ENCODE peak calls at places on chromosome 17, in five cellular contexts. Y, Q, C, H and R are unnamed samples.

GRCh38 chr17:3794890-3795757 is 5.9 kb downstream of the ITGAE start:
- DNase-seq in C (no peak), Y (no peak), H (no peak), Q (no peak), R (peak; percentile 65)

GRCh38 chr17:72362466-72363335 is 241.9 kb downstream of the SOX9 start:
- DNase-seq in Y (no peak), C (no peak), Q (no peak), H (no peak), R (no peak)

GRCh38 chr17:55672585-55673501 is 49.8 kb downstream of the TMEM100 start:
- DNase-seq in Y (no peak), C (no peak), H (no peak), Q (no peak), R (no peak)

GRCh38 chr17:33922971-33923370 is 332.1 kb upstream of the CCL2 start:
- DNase-seq in H (no peak), Y (no peak), C (no peak), Q (no peak), R (no peak)

GRCh38 chr17:77707546-77707945 is 251.0 kb upstream of the TNRC6C start:
- DNase-seq in C (no peak), H (no peak), Q (no peak), Y (no peak), R (peak; percentile 18)

GRCh38 chr17:48484850-48485249 is 46.0 kb downstream of the HOXB1 start:
- DNase-seq in H (no peak), C (no peak), Q (no peak), Y (no peak), R (no peak)

GRCh38 chr17:45307290-45308015 is 9.4 kb downstream of the MAP3K14 start:
- DNase-seq in H (no peak), Q (no peak), Y (no peak), C (no peak), R (no peak)

GRCh38 chr17:73058022-73058421 is 34.5 kb downstream of the SLC39A11 start:
- DNase-seq in H (no peak), Q (no peak), Y (no peak), C (no peak), R (no peak)

GRCh38 chr17:27268394-27269085 is 25.4 kb upstream of the WSB1 start:
- DNase-seq in Y (no peak), C (no peak), H (no peak), Q (no peak), R (no peak)

GRCh38 chr17:8413321-8413720 is 15.7 kb upstream of the RNF222 start:
- DNase-seq in H (no peak), Y (no peak), Q (no peak), C (no peak), R (no peak)

GRCh38 chr17:19753661-19754463 is 5.8 kb upstream of the ALDH3A1 start:
- DNase-seq in C (no peak), H (peak; percentile 82), Q (no peak), Y (no peak), R (no peak)

GRCh38 chr17:75031972-75032895 is 14.5 kb downstream of the ATP5PD start:
- DNase-seq in H (peak; percentile 51), C (peak; percentile 20), Y (peak; percentile 71), Q (peak; percentile 80), R (peak; percentile 73)

GRCh38 chr17:34788696-34789095 is 172.6 kb downstream of the CCT6B start:
- DNase-seq in C (no peak), Y (no peak), Q (no peak), H (no peak), R (no peak)

DNA sequence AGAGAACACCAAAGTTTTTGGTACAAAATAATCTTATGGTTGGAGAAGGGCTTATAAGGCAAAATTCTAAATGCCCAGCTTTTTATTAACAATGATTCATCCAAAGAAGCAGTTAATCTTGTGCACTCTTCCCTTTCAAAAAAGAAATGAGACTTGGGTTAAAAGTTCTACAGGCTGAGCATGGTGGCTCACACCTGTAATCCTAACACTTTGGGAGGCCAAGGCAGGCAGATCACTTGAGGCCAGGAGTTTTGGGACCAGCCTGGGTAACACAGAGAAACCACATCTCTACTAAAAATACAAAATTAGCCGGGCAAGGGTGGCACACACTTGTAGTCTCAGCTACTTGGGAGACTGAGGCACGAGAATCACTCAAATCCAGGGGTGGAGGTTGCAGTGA is 4.5 kb downstream of the SRSF1 start:
- DNase-seq in Q (no peak), Y (no peak), C (no peak), H (no peak), R (no peak)
- TF ChIP-seq CTCF in Q (no peak), Y (no peak), C (no peak), H (no peak), R (no peak)

DNA sequence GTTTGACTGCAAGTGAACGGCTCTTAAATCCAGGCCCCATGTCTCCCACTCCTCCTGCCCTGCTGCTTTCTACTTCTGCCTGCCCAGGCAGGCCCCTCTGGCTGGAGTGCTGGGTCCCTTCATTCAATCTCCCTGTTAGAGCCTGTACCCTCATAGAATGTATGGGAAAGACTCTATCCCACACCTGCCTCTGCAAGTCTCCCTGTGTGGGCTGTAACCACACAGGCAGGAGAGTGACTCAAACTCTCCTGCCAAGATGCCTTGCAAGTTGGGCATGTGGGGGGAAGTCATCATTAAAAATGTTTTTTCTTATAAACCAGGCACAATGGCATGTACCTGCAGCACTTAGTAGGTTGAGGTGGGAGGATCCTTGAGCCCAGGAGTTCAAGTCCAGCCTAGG is 77.5 kb downstream of the PLXDC1 start:
- DNase-seq in H (no peak), C (no peak), Y (no peak), Q (no peak), R (no peak)
- H3K4me3 ChIP-seq in H (no peak overlapping the region), C (no peak overlapping the region), Y (no peak overlapping the region), Q (no peak overlapping the region), R (no peak overlapping the region)

DNA sequence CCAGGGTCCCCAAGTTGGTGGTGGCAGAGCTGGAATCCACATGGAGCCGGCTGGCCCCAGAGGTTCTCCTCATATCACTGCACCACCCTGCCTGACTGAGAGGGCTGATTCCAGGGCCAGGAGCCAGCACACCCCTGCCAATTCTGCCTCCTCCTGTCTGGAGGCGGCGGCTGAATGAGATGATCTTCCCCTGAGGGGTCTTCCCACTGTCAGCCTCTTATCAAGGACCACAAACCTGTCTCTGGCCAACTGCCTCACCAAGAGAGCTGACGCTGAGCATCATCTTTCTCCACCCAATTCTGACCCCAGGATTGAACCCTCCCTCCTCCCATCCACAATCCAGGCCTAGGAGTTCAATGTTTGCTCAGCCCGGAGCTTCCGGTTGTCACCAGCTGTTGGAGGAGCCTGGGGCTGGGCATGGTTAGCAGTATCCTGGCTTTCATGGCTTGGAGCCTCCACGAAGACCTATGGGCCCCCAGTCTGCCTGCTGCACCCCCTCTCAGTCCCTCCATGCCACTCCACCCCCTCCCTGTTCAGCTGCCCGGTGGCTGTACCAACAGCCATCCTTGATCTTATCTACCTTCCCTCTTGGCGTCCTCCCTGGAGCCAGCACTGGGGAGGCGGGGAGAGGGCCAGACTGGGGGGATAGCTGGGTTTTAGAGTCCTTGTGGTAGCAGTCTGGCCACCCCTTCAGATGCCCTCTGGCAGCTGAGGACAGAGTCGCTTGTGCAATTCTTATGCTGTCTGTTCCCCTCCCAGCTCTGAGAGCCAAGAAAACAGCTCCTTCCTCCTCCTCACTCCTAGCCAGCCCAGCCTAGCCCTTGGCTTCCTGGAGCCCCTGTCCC is 25.6 kb downstream of the ABCC3 start:
- DNase-seq in H (peak; percentile 49), C (no peak), Q (no peak), Y (no peak), R (peak; percentile 72)
- H3K27ac ChIP-seq in H (peak overlapping the region; percentile 91), C (peak overlapping the region; percentile 73), Q (no peak overlapping the region), Y (peak overlapping the region; percentile 50), R (no peak overlapping the region)

DNA sequence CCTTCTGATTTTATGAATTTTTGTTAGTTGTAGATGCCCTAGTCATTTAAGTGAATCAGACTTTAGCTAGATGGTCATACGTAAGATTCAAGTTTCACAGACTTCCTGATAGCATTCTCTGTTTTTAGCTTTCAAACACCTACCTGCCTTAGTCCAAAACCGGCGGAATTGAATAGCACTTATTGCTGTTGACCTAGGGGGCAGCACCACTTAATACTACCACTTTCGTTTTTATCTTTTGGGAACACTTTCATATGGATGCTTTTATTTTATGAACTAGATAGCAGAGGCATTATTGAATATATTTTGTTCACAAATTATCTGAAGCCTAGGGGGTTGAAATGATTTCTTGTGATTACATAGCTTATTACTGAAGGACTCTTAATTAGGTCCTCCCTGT is 31.5 kb downstream of the TADA2A start:
- DNase-seq in Q (no peak), C (no peak), Y (no peak), H (no peak), R (no peak)
- TF ChIP-seq CTCF in Q (no peak), C (no peak), Y (no peak), H (no peak), R (peak; percentile 72)

GRCh38 chr17:81520021-81520894 is 7.7 kb upstream of the ACTG1 start:
- DNase-seq in H (no peak), C (no peak), Y (no peak), Q (no peak), R (no peak)
- H3K4me3 ChIP-seq in H (no peak overlapping the region), C (peak overlapping the region; percentile 47), Y (peak overlapping the region; percentile 99), Q (no peak overlapping the region), R (peak overlapping the region; percentile 71)

DNA sequence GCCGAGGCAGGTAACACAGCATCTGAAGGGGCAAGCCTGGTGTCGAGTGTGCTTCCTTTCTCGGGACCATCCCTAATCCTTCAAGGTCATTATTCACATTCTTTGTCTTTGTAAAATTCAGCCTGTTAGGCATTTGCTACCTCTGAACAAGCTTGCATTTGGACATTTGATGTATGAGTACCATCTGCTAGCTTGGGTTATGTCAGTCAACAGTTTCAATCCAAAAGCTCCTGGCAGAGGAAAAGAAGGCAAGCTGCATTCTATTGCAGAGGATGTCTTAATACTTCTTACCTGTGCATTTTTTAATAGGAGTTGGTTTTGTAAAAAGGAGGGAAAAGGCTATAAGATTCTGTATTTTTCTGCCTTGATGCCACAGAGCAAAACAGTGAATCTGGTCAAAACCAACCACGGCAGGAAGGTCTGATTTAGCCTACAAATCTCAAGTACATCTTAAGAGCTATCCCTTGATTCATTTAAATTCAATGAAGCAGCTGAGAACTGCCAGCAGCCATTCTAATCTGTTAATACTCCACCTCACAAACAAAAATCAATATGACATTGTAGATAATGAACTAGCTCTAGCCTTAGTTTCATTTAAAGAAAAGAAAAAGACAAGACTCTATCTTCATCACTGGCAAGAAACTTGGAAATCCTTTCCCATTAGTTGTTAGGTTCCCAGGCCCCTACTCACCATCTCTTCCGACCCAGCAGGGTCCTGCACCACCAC is 39.0 kb downstream of the TEX2 start:
- DNase-seq in H (no peak), Y (no peak), C (no peak), Q (no peak), R (no peak)
- H3K27ac ChIP-seq in H (peak overlapping the region; percentile 9), Y (no peak overlapping the region), C (no peak overlapping the region), Q (no peak overlapping the region), R (no peak overlapping the region)

DNA sequence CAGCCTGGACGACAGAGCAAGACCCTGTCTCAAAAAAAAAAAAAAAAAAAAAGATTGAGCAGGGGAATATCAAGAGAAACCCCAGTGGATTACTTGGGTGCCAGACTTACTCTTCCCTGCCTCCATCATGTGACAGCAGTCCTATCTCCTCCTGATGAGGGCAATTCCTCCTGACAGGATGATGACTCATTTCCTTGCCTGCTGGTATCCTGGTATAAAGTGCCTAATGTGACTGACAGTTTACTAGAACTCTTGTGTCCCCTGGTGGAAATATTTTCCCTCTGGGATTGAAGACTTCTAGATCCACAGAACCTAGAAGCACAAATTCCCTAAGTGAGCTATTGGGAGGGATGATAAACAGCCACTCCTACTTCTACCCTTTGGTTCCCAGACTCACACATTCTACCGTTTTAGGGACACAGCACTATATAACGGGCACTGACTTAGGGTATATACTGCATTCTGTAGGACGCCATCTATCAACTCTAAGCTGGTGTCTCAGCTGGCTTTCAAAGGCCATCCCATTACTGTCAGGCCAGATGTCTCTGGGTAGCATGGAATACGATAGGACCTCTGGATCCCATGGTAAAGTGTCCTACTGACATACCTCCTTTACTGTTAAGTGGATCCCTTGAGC is 114.6 kb upstream of the MED13 start:
- DNase-seq in Q (no peak), H (no peak), Y (no peak), C (no peak), R (no peak)
- TF ChIP-seq CTCF in Q (no peak), H (no peak), Y (no peak), C (no peak), R (no peak)